ENCODE peak calls at places on chromosomes 7 and 10, in eight cellular contexts. C is upper lobe of left lung, A is HCT116, H is stomach, K is A549, F is endothelial cell of umbilical vein, Q is adrenal gland, I is IMR-90. N is an unnamed sample. For H3K9me3, the result is how much of the 10 kb centered on the place peaks cover.

GRCh38 chr10:73110345-73110849 is at the start of gene NUDT13:
- DNase-seq in C (peak), A (peak), H (peak), K (peak), F (peak), Q (peak), I (peak), N (peak)

GRCh38 chr10:131086511-131086910 is 225.0 kb downstream of the TCERG1L start:
- DNase-seq in C (no peak), A (no peak), H (no peak), K (no peak), F (no peak), Q (no peak), I (no peak), N (no peak)

GRCh38 chr10:6918305-6918704 is 338.2 kb upstream of the PRKCQ start:
- DNase-seq in C (peak), A (no peak), H (peak), K (peak), F (no peak), Q (peak), I (no peak), N (peak)

GRCh38 chr7:100819586-100819985 is 7.7 kb downstream of the EPHB4 start:
- DNase-seq in C (no peak), A (no peak), H (no peak), K (no peak), F (no peak), Q (no peak), I (no peak), N (no peak)

GRCh38 chr7:143958781-143959180 is 4.1 kb downstream of the OR2F1 start:
- DNase-seq in C (no peak), A (no peak), H (no peak), K (no peak), F (no peak), Q (no peak), I (peak), N (no peak)

GRCh38 chr10:63103971-63104409 is 29.1 kb upstream of the NRBF2 start:
- DNase-seq in C (no peak), A (no peak), H (no peak), K (no peak), F (no peak), Q (no peak), I (no peak), N (no peak)

GRCh38 chr7:974172-974571 is 1.2 kb downstream of the COX19 start:
- DNase-seq in C (no peak), A (no peak), H (no peak), K (no peak), F (no peak), Q (no peak), I (no peak), N (no peak)

GRCh38 chr7:29976673-29977072 is 12.9 kb downstream of the SCRN1 start:
- DNase-seq in C (no peak), A (no peak), H (no peak), K (no peak), F (no peak), Q (peak), I (peak), N (no peak)

GRCh38 chr10:57788117-57788516 is 479.6 kb downstream of the IPMK start:
- DNase-seq in C (no peak), A (no peak), H (no peak), K (no peak), F (no peak), Q (no peak), I (no peak), N (no peak)

GRCh38 chr10:131231965-131232541 is 79.5 kb downstream of the TCERG1L start:
- DNase-seq in C (no peak), A (no peak), H (no peak), K (no peak), F (no peak), Q (no peak), I (no peak), N (no peak)

GRCh38 chr10:44702531-44702930 is 208.6 kb upstream of the TMEM72 start:
- DNase-seq in C (no peak), A (no peak), H (no peak), K (no peak), F (no peak), Q (no peak), I (no peak), N (no peak)

GRCh38 chr10:17001961-17002749 is 127.5 kb downstream of the CUBN start:
- DNase-seq in C (peak), A (no peak), H (no peak), K (no peak), F (peak), Q (peak), I (peak), N (peak)

GRCh38 chr10:77622822-77623410 is 14.7 kb downstream of the KCNMA1 start:
- DNase-seq in C (no peak), A (no peak), H (no peak), K (no peak), F (no peak), Q (no peak), I (no peak), N (no peak)

GRCh38 chr7:106217089-106217542 is 67.7 kb downstream of the NAMPT start:
- DNase-seq in C (peak), A (peak), H (peak), K (peak), F (peak), Q (peak), I (peak), N (peak)
- TF ChIP-seq POLR2A in C (no peak), A (no peak), H (no peak), K (no peak), F (peak), Q (no peak), I (no peak), N (no peak)

GRCh38 chr7:121515181-121515580 is 119.1 kb upstream of the FAM3C start:
- DNase-seq in C (no peak), A (no peak), H (no peak), K (no peak), F (no peak), Q (no peak), I (no peak), N (no peak)

GRCh38 chr7:121510302-121510701 is 114.2 kb upstream of the FAM3C start:
- DNase-seq in C (no peak), A (no peak), H (no peak), K (peak), F (no peak), Q (no peak), I (no peak), N (no peak)

GRCh38 chr7:121515651-121516401 is 119.7 kb upstream of the FAM3C start:
- DNase-seq in C (no peak), A (no peak), H (no peak), K (no peak), F (no peak), Q (no peak), I (no peak), N (no peak)

GRCh38 chr7:121513105-121513504 is 117.0 kb upstream of the FAM3C start:
- DNase-seq in C (no peak), A (no peak), H (no peak), K (no peak), F (peak), Q (no peak), I (no peak), N (no peak)

GRCh38 chr7:121510858-121511482 is 114.9 kb upstream of the FAM3C start:
- DNase-seq in C (no peak), A (no peak), H (no peak), K (no peak), F (peak), Q (no peak), I (no peak), N (no peak)
- H3K9me3 ChIP-seq in C (under half), A (under half), H (under half), K (under half), F (under half), Q (under half), I (under half), N (under half)

DNA sequence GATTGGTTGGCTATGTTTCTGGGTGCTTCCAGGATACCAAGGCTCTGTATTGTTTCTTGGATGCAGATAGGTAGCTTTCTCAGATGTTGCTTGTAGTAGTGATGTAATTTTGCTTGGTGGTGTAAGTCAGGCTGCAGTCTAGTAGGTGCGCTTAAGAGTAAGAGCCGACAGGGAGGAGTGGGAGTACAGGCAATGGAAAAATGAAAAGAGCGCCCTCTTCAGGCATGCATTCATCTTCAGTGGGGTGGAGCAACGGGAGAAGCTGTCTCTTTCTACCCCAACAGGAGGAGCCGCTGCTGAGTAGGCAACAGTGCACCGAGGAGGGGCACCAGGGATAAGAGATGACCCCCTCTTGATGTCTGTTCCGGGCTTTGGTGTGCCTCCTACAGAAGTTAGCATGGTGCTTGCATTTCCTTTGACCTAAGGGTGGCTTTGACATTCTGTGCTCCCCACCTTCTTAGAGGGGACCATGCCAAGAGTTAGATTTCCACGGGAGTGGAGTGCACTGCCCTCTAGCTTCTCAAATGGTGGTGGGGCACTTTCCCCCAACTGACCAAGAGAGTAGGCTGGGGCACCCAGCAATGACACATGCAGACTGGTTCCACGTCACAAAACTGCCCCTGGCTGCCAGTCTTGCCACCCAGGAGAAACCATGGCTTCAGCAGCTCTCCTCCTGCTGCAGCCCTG is 56.1 kb downstream of the ZNF783 start:
- DNase-seq in C (no peak), A (no peak), H (no peak), K (peak), F (no peak), Q (no peak), I (no peak), N (no peak)
- TF ChIP-seq CTCF in C (no peak), A (peak), H (no peak), K (no peak), F (peak), Q (no peak), I (no peak), N (no peak)

GRCh38 chr10:102117391-102118159 is 2.6 kb downstream of the LDB1 start:
- DNase-seq in C (peak), A (no peak), H (peak), K (peak), F (peak), Q (peak), I (peak), N (no peak)
- TF ChIP-seq POLR2A in C (no peak), A (no peak), H (no peak), K (no peak), F (peak), Q (peak), I (no peak), N (no peak)

GRCh38 chr7:69843653-69844052 is 245.4 kb downstream of the AUTS2 start:
- DNase-seq in C (no peak), A (no peak), H (no peak), K (no peak), F (no peak), Q (no peak), I (no peak), N (no peak)

GRCh38 chr7:69840248-69840647 is 242.0 kb downstream of the AUTS2 start:
- DNase-seq in C (no peak), A (no peak), H (no peak), K (no peak), F (no peak), Q (no peak), I (no peak), N (peak)

GRCh38 chr7:69847921-69848612 is 249.8 kb downstream of the AUTS2 start:
- DNase-seq in C (no peak), A (no peak), H (no peak), K (no peak), F (no peak), Q (no peak), I (no peak), N (no peak)

GRCh38 chr7:69845721-69846495 is 247.6 kb downstream of the AUTS2 start:
- DNase-seq in C (no peak), A (no peak), H (no peak), K (no peak), F (no peak), Q (no peak), I (no peak), N (peak)

DNA sequence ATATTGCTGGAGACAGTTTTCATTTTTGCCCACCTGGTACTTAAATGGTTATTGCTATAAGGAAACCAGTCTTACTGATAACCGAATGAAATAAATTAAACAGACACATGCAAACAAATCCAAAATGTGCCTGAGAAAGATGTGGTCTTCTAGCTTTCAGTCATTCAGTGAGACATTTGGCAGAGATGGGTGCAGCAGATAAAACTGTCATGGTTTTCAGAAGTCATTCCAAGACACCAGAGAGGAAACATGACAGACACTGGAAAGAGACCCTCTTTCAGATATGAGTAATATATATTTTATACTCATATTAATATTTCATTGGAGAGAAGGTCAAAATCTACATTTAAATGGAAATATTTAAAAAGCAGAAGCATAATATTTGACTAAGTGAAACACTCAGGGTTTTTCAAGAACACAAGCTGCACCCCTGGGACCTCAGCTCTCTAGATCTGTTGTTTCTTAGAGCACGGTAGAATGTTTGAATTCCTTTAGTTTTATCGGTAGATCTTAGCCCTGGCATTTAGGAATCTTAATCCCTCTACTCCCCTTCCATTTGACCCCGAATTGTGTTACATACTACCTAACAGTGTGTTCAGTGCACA is 246.1 kb downstream of the AUTS2 start:
- DNase-seq in C (no peak), A (no peak), H (no peak), K (no peak), F (no peak), Q (no peak), I (no peak), N (no peak)
- H3K9me3 ChIP-seq in C (under half), A (under half), H (under half), K (under half), F (under half), Q (under half), I (under half), N (under half)

GRCh38 chr7:134622303-134622995 is 24.2 kb upstream of the BPGM start:
- DNase-seq in C (no peak), A (no peak), H (no peak), K (no peak), F (no peak), Q (no peak), I (no peak), N (no peak)
- TF ChIP-seq CTCF in C (no peak), A (no peak), H (no peak), K (no peak), F (no peak), Q (no peak), I (no peak), N (no peak)

DNA sequence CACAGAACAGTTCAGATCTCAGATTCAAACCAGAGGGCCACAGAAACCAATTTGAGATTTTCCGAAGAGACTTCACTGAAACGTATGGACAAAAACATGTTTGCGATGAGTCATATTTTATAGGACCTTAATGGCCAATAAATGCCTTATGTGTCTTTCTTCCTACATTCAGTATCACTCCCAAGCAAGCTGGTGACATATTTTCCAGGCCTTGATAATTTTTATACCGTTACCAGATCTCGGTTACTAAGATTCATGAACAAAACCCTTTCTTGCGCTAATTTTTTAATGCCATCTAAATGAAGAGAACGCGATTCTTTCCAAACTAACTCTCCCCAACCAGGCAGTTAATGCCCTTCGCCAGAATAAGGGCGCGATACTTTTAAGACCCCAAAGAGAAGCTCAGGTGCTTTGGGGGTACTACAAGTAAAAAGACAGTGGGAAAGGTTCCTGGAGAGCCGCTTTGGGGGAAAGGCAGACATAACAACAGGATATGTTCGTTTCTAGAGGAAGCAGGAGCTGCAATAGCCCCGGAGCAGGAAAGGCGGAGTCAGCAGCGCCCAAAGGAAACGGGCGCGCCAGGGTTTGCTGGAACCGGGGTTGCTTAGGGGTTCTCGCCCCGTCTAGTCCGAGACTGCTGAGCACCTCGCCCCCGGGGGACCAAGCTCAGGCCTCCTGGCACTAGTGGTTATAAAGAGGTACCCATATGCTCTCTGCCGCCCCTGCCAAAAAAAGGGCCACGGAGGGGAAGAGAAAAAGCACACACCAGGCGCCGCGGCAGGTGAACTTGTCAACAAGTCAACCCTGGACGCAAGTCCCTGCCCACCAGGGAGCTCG is 878 bp downstream of the ICA1 start:
- DNase-seq in C (peak), A (no peak), H (peak), K (peak), F (peak), Q (peak), I (no peak), N (no peak)
- TF ChIP-seq POLR2A in C (peak), A (no peak), H (no peak), K (no peak), F (peak), Q (no peak), I (no peak), N (no peak)

DNA sequence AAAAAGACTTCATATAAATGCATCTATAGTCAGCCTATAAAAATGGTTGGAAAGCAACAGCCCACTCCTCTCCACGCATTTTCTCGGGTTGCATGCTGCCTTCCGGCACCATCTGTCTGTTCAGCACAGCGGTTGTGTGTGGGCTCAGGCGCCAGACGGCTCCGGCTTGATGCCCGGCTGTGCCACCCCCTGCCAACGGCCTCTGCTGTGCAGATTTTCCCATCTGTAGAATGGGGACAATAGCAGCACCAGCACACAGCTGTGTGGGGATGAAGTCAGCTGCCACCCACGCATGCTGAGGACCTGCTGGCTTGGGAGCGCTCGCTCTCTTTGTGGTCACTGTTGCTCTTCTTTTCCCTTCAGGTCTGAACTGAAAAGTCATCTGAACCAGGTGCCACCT is 19.5 kb downstream of the PRKAG2 start:
- DNase-seq in C (no peak), A (no peak), H (no peak), K (no peak), F (no peak), Q (no peak), I (no peak), N (no peak)
- H3K9me3 ChIP-seq in C (under half), A (under half), H (under half), K (under half), F (under half), Q (under half), I (under half), N (under half)

GRCh38 chr7:40847921-40848320 is 713.1 kb downstream of the SUGCT start:
- DNase-seq in C (no peak), A (no peak), H (no peak), K (no peak), F (no peak), Q (no peak), I (no peak), N (no peak)
- TF ChIP-seq CTCF in C (no peak), A (no peak), H (no peak), K (no peak), F (no peak), Q (no peak), I (no peak), N (no peak)

GRCh38 chr10:97422921-97423420 is 3.0 kb upstream of the PGAM1 start:
- DNase-seq in C (no peak), A (no peak), H (no peak), K (no peak), F (peak), Q (peak), I (peak), N (no peak)

GRCh38 chr10:97428572-97428981 is 2.6 kb downstream of the PGAM1 start:
- DNase-seq in C (no peak), A (no peak), H (no peak), K (no peak), F (no peak), Q (no peak), I (no peak), N (no peak)

GRCh38 chr10:97426776-97427570 is 982 bp downstream of the PGAM1 start:
- DNase-seq in C (no peak), A (no peak), H (no peak), K (peak), F (peak), Q (no peak), I (no peak), N (no peak)

GRCh38 chr10:97425964-97426775 is at the start of gene PGAM1:
- DNase-seq in C (peak), A (peak), H (peak), K (peak), F (peak), Q (peak), I (peak), N (peak)

DNA sequence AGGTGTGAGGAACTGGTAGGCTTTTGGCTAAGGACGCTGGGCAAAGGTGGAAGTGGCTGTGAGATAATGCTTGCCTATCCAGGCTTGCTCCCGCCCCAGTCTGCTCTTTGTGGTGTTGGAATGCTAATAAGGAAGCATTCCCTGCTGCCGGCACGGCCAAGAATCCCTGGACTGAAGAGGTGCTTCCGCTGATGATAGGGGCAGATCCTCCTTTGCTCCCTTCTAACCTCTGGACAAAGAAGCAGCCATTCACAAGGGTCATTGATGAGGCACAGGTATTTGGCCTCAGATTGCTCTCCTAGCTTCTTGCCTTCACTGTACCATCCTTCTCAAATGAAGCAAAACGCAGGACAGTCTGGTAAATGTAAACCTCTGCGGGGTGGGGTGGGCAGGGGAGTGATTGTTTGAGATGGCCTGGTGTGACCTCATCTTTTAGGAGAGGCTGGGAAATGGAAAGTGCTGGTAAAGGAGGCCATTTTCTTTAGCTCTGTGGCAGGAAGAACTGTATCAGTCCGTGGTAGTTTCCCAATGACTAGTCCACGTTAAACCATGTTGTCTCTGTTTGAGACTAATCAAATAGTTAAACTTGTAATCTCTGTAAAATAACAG is 1.7 kb downstream of the PGAM1 start:
- DNase-seq in C (peak), A (no peak), H (peak), K (peak), F (peak), Q (peak), I (peak), N (no peak)
- TF ChIP-seq POLR2A in C (no peak), A (no peak), H (no peak), K (no peak), F (no peak), Q (no peak), I (no peak), N (no peak)